ENCODE peak calls at places on chromosomes 6 and 20, in nine cellular contexts. One of them, this sample, is unnamed.

GRCh38 chr6:118086189-118086588 is 179.1 kb downstream of the SLC35F1 start:
- DNase-seq in colonic mucosa: no peak
- DNase-seq in amniotic epithelial cell: no peak
- DNase-seq in psoas muscle: no peak
- DNase-seq in cardiac muscle cell: no peak
- DNase-seq in endothelial cell: no peak
- DNase-seq in AG09319: no peak
- DNase-seq in activated CD4-positive, alpha-beta T cell treated with anti-CD3 and anti-CD28 coated beads, Interleukin-2, amount 50 U/mL, for 1 hour: no peak
- DNase-seq in ascending aorta: no peak
- DNase-seq in this sample: no peak

GRCh38 chr20:57370316-57370715 is 19.3 kb downstream of the RAE1 start:
- DNase-seq in AG09319: no peak
- DNase-seq in cardiac muscle cell: no peak
- DNase-seq in endothelial cell: no peak
- DNase-seq in amniotic epithelial cell: no peak
- DNase-seq in activated CD4-positive, alpha-beta T cell treated with anti-CD3 and anti-CD28 coated beads, Interleukin-2, amount 50 U/mL, for 1 hour: no peak
- DNase-seq in psoas muscle: no peak
- DNase-seq in ascending aorta: no peak
- DNase-seq in colonic mucosa: no peak
- DNase-seq in this sample: no peak

GRCh38 chr6:54266400-54266923 is 41.8 kb upstream of the TINAG start:
- DNase-seq in activated CD4-positive, alpha-beta T cell treated with anti-CD3 and anti-CD28 coated beads, Interleukin-2, amount 50 U/mL, for 1 hour: no peak
- DNase-seq in AG09319: no peak
- DNase-seq in psoas muscle: no peak
- DNase-seq in endothelial cell: peak; percentile 9
- DNase-seq in cardiac muscle cell: no peak
- DNase-seq in ascending aorta: no peak
- DNase-seq in colonic mucosa: no peak
- DNase-seq in amniotic epithelial cell: no peak
- DNase-seq in this sample: no peak

GRCh38 chr20:3071610-3072529 is at the start of gene OXT:
- DNase-seq in ascending aorta: no peak
- DNase-seq in amniotic epithelial cell: no peak
- DNase-seq in psoas muscle: peak; percentile 60
- DNase-seq in AG09319: no peak
- DNase-seq in endothelial cell: no peak
- DNase-seq in cardiac muscle cell: peak; percentile 49
- DNase-seq in colonic mucosa: peak; percentile 32
- DNase-seq in activated CD4-positive, alpha-beta T cell treated with anti-CD3 and anti-CD28 coated beads, Interleukin-2, amount 50 U/mL, for 1 hour: peak; percentile 78
- DNase-seq in this sample: peak; percentile 64

GRCh38 chr6:169378620-169379381 is 125.2 kb upstream of the THBS2 start:
- DNase-seq in AG09319: no peak
- DNase-seq in activated CD4-positive, alpha-beta T cell treated with anti-CD3 and anti-CD28 coated beads, Interleukin-2, amount 50 U/mL, for 1 hour: no peak
- DNase-seq in amniotic epithelial cell: no peak
- DNase-seq in colonic mucosa: no peak
- DNase-seq in cardiac muscle cell: no peak
- DNase-seq in endothelial cell: no peak
- DNase-seq in ascending aorta: no peak
- DNase-seq in psoas muscle: no peak
- DNase-seq in this sample: no peak

GRCh38 chr6:131685266-131685780 is 15.9 kb downstream of the OR2A4 start:
- DNase-seq in psoas muscle: no peak
- DNase-seq in cardiac muscle cell: no peak
- DNase-seq in colonic mucosa: no peak
- DNase-seq in endothelial cell: no peak
- DNase-seq in activated CD4-positive, alpha-beta T cell treated with anti-CD3 and anti-CD28 coated beads, Interleukin-2, amount 50 U/mL, for 1 hour: no peak
- DNase-seq in amniotic epithelial cell: no peak
- DNase-seq in AG09319: no peak
- DNase-seq in ascending aorta: no peak
- DNase-seq in this sample: no peak

GRCh38 chr20:36322131-36322530 is 16.0 kb downstream of the DLGAP4 start:
- DNase-seq in endothelial cell: no peak
- DNase-seq in activated CD4-positive, alpha-beta T cell treated with anti-CD3 and anti-CD28 coated beads, Interleukin-2, amount 50 U/mL, for 1 hour: no peak
- DNase-seq in colonic mucosa: no peak
- DNase-seq in amniotic epithelial cell: no peak
- DNase-seq in AG09319: no peak
- DNase-seq in cardiac muscle cell: no peak
- DNase-seq in ascending aorta: no peak
- DNase-seq in psoas muscle: no peak
- DNase-seq in this sample: no peak

GRCh38 chr20:11712611-11713160 is 205.0 kb upstream of the BTBD3 start:
- DNase-seq in ascending aorta: no peak
- DNase-seq in cardiac muscle cell: no peak
- DNase-seq in colonic mucosa: no peak
- DNase-seq in psoas muscle: no peak
- DNase-seq in endothelial cell: no peak
- DNase-seq in amniotic epithelial cell: no peak
- DNase-seq in AG09319: no peak
- DNase-seq in activated CD4-positive, alpha-beta T cell treated with anti-CD3 and anti-CD28 coated beads, Interleukin-2, amount 50 U/mL, for 1 hour: no peak
- DNase-seq in this sample: no peak

GRCh38 chr20:25477156-25477882 is 69.8 kb downstream of the GINS1 start:
- DNase-seq in endothelial cell: no peak
- DNase-seq in amniotic epithelial cell: no peak
- DNase-seq in cardiac muscle cell: no peak
- DNase-seq in psoas muscle: no peak
- DNase-seq in AG09319: no peak
- DNase-seq in ascending aorta: no peak
- DNase-seq in activated CD4-positive, alpha-beta T cell treated with anti-CD3 and anti-CD28 coated beads, Interleukin-2, amount 50 U/mL, for 1 hour: no peak
- DNase-seq in colonic mucosa: no peak
- DNase-seq in this sample: no peak